ENCODE peak calls at places on chromosome 1, in six cellular contexts. S is GM19239; U is H4; M is GM13977; W is stimulated activated CD4-positive, alpha-beta T cell treated with anti-CD3 and anti-CD28 coated beads, Interleukin-15, amount 100 ng/mL, for 1 hour; D is AG08395. X is an unnamed sample.

GRCh38 chr1:160092366-160093068 is 5.9 kb downstream of the IGSF8 start:
- DNase-seq in U (no peak), D (no peak), S (no peak), W (no peak), M (no peak), X (peak; percentile 39)

GRCh38 chr1:9031484-9032259 is 5.4 kb upstream of the SLC2A7 start:
- DNase-seq in D (no peak), W (no peak), S (no peak), U (no peak), M (no peak), X (no peak)

GRCh38 chr1:2587071-2587859 is 688 bp downstream of the PRXL2B start:
- DNase-seq in W (no peak), S (peak; percentile 54), M (peak; percentile 54), D (peak; percentile 40), U (no peak), X (no peak)

GRCh38 chr1:3146458-3146857 is 77.5 kb downstream of the PRDM16 start:
- DNase-seq in W (no peak), S (no peak), U (no peak), D (no peak), M (no peak), X (no peak)

GRCh38 chr1:81912383-81912782 is 111.6 kb downstream of the ADGRL2 start:
- DNase-seq in D (no peak), U (no peak), W (no peak), S (no peak), M (no peak), X (no peak)

GRCh38 chr1:174883361-174883760 is 116.4 kb upstream of the CACYBP start:
- DNase-seq in M (no peak), D (peak; percentile 32), U (no peak), W (no peak), S (no peak), X (no peak)

GRCh38 chr1:60279798-60280197 is 206.2 kb upstream of the C1orf87 start:
- DNase-seq in W (no peak), U (no peak), S (no peak), D (peak; percentile 37), M (no peak), X (no peak)

GRCh38 chr1:188937965-188938551 is 1539.6 kb downstream of the BRINP3 start:
- DNase-seq in D (no peak), W (no peak), U (no peak), S (no peak), M (no peak), X (no peak)

GRCh38 chr1:165365344-165365743 is 8.8 kb upstream of the LMX1A start:
- DNase-seq in W (no peak), S (no peak), M (no peak), U (peak; percentile 38), D (peak; percentile 17), X (no peak)

GRCh38 chr1:20632386-20632785 is 872 bp upstream of the PINK1 start:
- DNase-seq in D (no peak), M (no peak), U (no peak), W (no peak), S (no peak), X (no peak)